ENCODE peak calls at places on chromosomes 16 and 17, in eight cellular contexts. One of them, this sample, is unnamed.

GRCh38 chr16:28935333-28935732 is 3.6 kb downstream of the CD19 start:
- DNase-seq in IMR-90: no peak
- DNase-seq in adrenal gland: no peak
- DNase-seq in body of pancreas: no peak
- DNase-seq in ovary: no peak
- DNase-seq in stomach: no peak
- DNase-seq in tibial nerve: no peak
- DNase-seq in heart left ventricle: no peak
- DNase-seq in this sample: no peak

GRCh38 chr16:12681653-12682052 is 122.0 kb downstream of the CPPED1 start:
- DNase-seq in IMR-90: no peak
- DNase-seq in adrenal gland: no peak
- DNase-seq in body of pancreas: no peak
- DNase-seq in ovary: peak
- DNase-seq in stomach: no peak
- DNase-seq in tibial nerve: no peak
- DNase-seq in heart left ventricle: no peak
- DNase-seq in this sample: no peak

GRCh38 chr17:45835481-45835880 is 9.2 kb upstream of the SPPL2C start:
- DNase-seq in IMR-90: no peak
- DNase-seq in adrenal gland: no peak
- DNase-seq in body of pancreas: no peak
- DNase-seq in ovary: no peak
- DNase-seq in stomach: no peak
- DNase-seq in tibial nerve: no peak
- DNase-seq in heart left ventricle: no peak
- DNase-seq in this sample: no peak

GRCh38 chr17:48804936-48805411 is 12.1 kb downstream of the TTLL6 start:
- DNase-seq in IMR-90: peak
- DNase-seq in adrenal gland: peak
- DNase-seq in body of pancreas: peak
- DNase-seq in ovary: peak
- DNase-seq in stomach: peak
- DNase-seq in tibial nerve: no peak
- DNase-seq in heart left ventricle: no peak
- DNase-seq in this sample: no peak

GRCh38 chr17:71850792-71851191 is 270.0 kb upstream of the SOX9 start:
- DNase-seq in IMR-90: no peak
- DNase-seq in adrenal gland: no peak
- DNase-seq in body of pancreas: no peak
- DNase-seq in ovary: no peak
- DNase-seq in stomach: no peak
- DNase-seq in tibial nerve: no peak
- DNase-seq in heart left ventricle: no peak
- DNase-seq in this sample: no peak

GRCh38 chr16:23060458-23061320 is 88.6 kb downstream of the USP31 start:
- DNase-seq in IMR-90: peak
- DNase-seq in adrenal gland: peak
- DNase-seq in body of pancreas: peak
- DNase-seq in ovary: peak
- DNase-seq in stomach: peak
- DNase-seq in tibial nerve: peak
- DNase-seq in heart left ventricle: peak
- DNase-seq in this sample: peak

GRCh38 chr16:48918520-48919258 is 308.7 kb upstream of the N4BP1 start:
- DNase-seq in IMR-90: no peak
- DNase-seq in adrenal gland: no peak
- DNase-seq in body of pancreas: no peak
- DNase-seq in ovary: no peak
- DNase-seq in stomach: no peak
- DNase-seq in tibial nerve: no peak
- DNase-seq in heart left ventricle: no peak
- DNase-seq in this sample: no peak

GRCh38 chr17:58373003-58373402 is 21.0 kb upstream of the SUPT4H1 start:
- DNase-seq in IMR-90: no peak
- DNase-seq in adrenal gland: no peak
- DNase-seq in body of pancreas: no peak
- DNase-seq in ovary: no peak
- DNase-seq in stomach: no peak
- DNase-seq in tibial nerve: no peak
- DNase-seq in heart left ventricle: no peak
- DNase-seq in this sample: no peak

GRCh38 chr17:38339891-38340290 is 3.9 kb downstream of the GPR179 start:
- DNase-seq in IMR-90: peak
- DNase-seq in adrenal gland: no peak
- DNase-seq in body of pancreas: no peak
- DNase-seq in ovary: no peak
- DNase-seq in stomach: no peak
- DNase-seq in tibial nerve: no peak
- DNase-seq in heart left ventricle: no peak
- DNase-seq in this sample: no peak

GRCh38 chr16:78503501-78504110 is 404.2 kb downstream of the WWOX start:
- DNase-seq in IMR-90: peak
- DNase-seq in adrenal gland: peak
- DNase-seq in body of pancreas: peak
- DNase-seq in ovary: peak
- DNase-seq in stomach: peak
- DNase-seq in tibial nerve: peak
- DNase-seq in heart left ventricle: no peak
- DNase-seq in this sample: peak

GRCh38 chr17:53142890-53143289 is 679.8 kb upstream of the KIF2B start:
- DNase-seq in IMR-90: no peak
- DNase-seq in adrenal gland: no peak
- DNase-seq in body of pancreas: no peak
- DNase-seq in ovary: no peak
- DNase-seq in stomach: no peak
- DNase-seq in tibial nerve: no peak
- DNase-seq in heart left ventricle: no peak
- DNase-seq in this sample: no peak

GRCh38 chr16:11010576-11011221 is 66.3 kb downstream of the CLEC16A start:
- DNase-seq in IMR-90: no peak
- DNase-seq in adrenal gland: peak
- DNase-seq in body of pancreas: no peak
- DNase-seq in ovary: no peak
- DNase-seq in stomach: no peak
- DNase-seq in tibial nerve: peak
- DNase-seq in heart left ventricle: peak
- DNase-seq in this sample: peak

GRCh38 chr17:8300629-8301242 is 5.5 kb upstream of the SLC25A35 start:
- DNase-seq in IMR-90: peak
- DNase-seq in adrenal gland: peak
- DNase-seq in body of pancreas: peak
- DNase-seq in ovary: peak
- DNase-seq in stomach: peak
- DNase-seq in tibial nerve: no peak
- DNase-seq in heart left ventricle: no peak
- DNase-seq in this sample: peak

GRCh38 chr16:3610698-3611144 is 685 bp downstream of the SLX4 start:
- DNase-seq in IMR-90: no peak
- DNase-seq in adrenal gland: no peak
- DNase-seq in body of pancreas: no peak
- DNase-seq in ovary: no peak
- DNase-seq in stomach: no peak
- DNase-seq in tibial nerve: no peak
- DNase-seq in heart left ventricle: no peak
- DNase-seq in this sample: no peak

GRCh38 chr17:57862990-57863667 is 13.3 kb upstream of the MRPS23 start:
- DNase-seq in IMR-90: no peak
- DNase-seq in adrenal gland: peak
- DNase-seq in body of pancreas: peak
- DNase-seq in ovary: no peak
- DNase-seq in stomach: no peak
- DNase-seq in tibial nerve: no peak
- DNase-seq in heart left ventricle: no peak
- DNase-seq in this sample: no peak

GRCh38 chr16:66342294-66342900 is 24.1 kb upstream of the CDH5 start:
- DNase-seq in IMR-90: no peak
- DNase-seq in adrenal gland: no peak
- DNase-seq in body of pancreas: no peak
- DNase-seq in ovary: no peak
- DNase-seq in stomach: no peak
- DNase-seq in tibial nerve: no peak
- DNase-seq in heart left ventricle: no peak
- DNase-seq in this sample: no peak

GRCh38 chr17:67492251-67492740 is 115.2 kb downstream of the PITPNC1 start:
- DNase-seq in IMR-90: no peak
- DNase-seq in adrenal gland: no peak
- DNase-seq in body of pancreas: no peak
- DNase-seq in ovary: no peak
- DNase-seq in stomach: no peak
- DNase-seq in tibial nerve: no peak
- DNase-seq in heart left ventricle: no peak
- DNase-seq in this sample: no peak

GRCh38 chr17:61017317-61018001 is 339.8 kb downstream of the BCAS3 start:
- DNase-seq in IMR-90: no peak
- DNase-seq in adrenal gland: no peak
- DNase-seq in body of pancreas: no peak
- DNase-seq in ovary: no peak
- DNase-seq in stomach: no peak
- DNase-seq in tibial nerve: no peak
- DNase-seq in heart left ventricle: no peak
- DNase-seq in this sample: no peak

GRCh38 chr16:21253470-21253869 is 20.0 kb downstream of the ANKS4B start:
- DNase-seq in IMR-90: no peak
- DNase-seq in adrenal gland: no peak
- DNase-seq in body of pancreas: no peak
- DNase-seq in ovary: no peak
- DNase-seq in stomach: no peak
- DNase-seq in tibial nerve: no peak
- DNase-seq in heart left ventricle: no peak
- DNase-seq in this sample: no peak

GRCh38 chr16:83936581-83937165 is 16.4 kb upstream of the OSGIN1 start:
- DNase-seq in IMR-90: no peak
- DNase-seq in adrenal gland: no peak
- DNase-seq in body of pancreas: no peak
- DNase-seq in ovary: no peak
- DNase-seq in stomach: no peak
- DNase-seq in tibial nerve: no peak
- DNase-seq in heart left ventricle: no peak
- DNase-seq in this sample: no peak
- H3K27ac ChIP-seq in IMR-90: no peak
- H3K27ac ChIP-seq in adrenal gland: no peak
- H3K27ac ChIP-seq in body of pancreas: no peak
- H3K27ac ChIP-seq in ovary: no peak
- H3K27ac ChIP-seq in stomach: no peak
- H3K27ac ChIP-seq in tibial nerve: no peak
- H3K27ac ChIP-seq in heart left ventricle: no peak
- H3K27ac ChIP-seq in this sample: no peak

DNA sequence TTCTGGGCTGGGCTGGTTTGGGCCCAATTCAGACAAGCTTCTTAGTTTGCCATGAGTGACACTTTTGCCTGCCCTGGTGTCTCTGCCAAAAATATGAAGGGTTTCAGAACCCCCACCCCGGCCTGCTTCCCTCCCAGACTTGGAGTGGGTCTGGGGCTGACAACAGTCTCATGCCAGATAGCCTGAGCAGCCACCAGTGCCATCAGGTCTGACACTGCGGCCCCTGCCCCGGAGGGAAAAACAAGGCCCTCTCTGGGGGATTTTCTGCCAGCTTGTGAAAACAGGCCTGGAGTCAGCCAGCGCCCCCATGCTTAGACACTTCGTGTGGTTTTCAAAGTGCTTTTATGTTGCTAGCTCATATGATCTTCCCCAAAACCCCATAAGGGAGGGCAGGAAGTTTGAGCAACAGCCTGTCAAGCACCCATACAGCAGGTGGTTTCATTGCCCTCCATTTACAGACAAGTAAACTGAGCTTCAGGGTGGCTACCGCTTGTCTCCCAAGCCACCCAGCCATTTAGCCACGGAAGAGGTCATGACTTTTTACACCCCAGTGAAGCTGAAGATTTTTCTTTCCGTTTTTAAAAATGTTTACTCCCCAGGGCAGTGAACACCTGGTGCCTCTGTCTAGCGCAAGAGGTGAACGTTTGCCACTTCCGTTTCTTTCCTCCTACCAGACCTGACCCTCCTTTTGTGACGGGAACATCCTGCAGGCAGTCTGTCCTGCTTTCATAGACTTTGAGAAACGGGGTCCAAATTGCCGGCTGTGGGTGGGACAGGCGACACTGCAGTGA is 300.6 kb downstream of the SEC14L1 start:
- DNase-seq in IMR-90: no peak
- DNase-seq in adrenal gland: no peak
- DNase-seq in body of pancreas: no peak
- DNase-seq in ovary: no peak
- DNase-seq in stomach: no peak
- DNase-seq in tibial nerve: no peak
- DNase-seq in heart left ventricle: no peak
- DNase-seq in this sample: no peak
- TF ChIP-seq POLR2A in IMR-90: no peak
- TF ChIP-seq POLR2A in adrenal gland: no peak
- TF ChIP-seq POLR2A in body of pancreas: no peak
- TF ChIP-seq POLR2A in ovary: no peak
- TF ChIP-seq POLR2A in stomach: no peak
- TF ChIP-seq POLR2A in tibial nerve: no peak
- TF ChIP-seq POLR2A in heart left ventricle: no peak
- TF ChIP-seq POLR2A in this sample: no peak

DNA sequence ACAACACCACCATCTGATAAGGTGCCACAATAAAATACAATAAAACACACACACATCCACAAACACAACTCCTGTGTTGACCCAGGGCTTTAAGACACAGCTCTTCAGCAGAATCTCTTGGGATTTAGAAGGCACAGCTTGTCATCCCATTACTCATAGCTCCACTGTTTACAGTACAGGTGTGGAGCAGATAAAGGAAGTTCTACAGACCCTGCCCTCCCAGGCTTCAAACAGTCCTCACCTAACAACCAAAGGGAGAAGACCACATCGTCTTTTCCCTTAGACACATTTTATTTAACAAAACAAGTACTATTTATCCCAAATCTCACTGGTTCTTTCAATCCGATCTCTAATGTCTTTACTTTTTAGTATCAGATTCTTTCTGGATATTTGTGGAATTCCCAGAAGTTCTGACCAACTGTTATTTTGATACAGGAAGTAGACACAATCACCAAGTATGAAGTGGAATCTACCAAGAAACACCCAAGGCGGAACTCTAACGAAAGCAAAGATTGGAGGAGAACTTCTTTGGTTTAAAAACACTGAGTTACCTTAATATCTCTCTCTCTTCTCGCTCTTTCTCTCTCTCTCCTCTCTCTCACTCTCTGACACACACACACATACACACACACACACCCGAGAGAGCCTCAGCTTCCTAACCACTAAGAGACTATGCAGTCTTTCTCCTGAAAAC is 46.1 kb downstream of the CYTH1 start:
- DNase-seq in IMR-90: no peak
- DNase-seq in adrenal gland: no peak
- DNase-seq in body of pancreas: peak
- DNase-seq in ovary: no peak
- DNase-seq in stomach: no peak
- DNase-seq in tibial nerve: no peak
- DNase-seq in heart left ventricle: no peak
- DNase-seq in this sample: no peak
- H3K4me3 ChIP-seq in IMR-90: no peak
- H3K4me3 ChIP-seq in adrenal gland: no peak
- H3K4me3 ChIP-seq in body of pancreas: peak
- H3K4me3 ChIP-seq in ovary: peak
- H3K4me3 ChIP-seq in stomach: peak
- H3K4me3 ChIP-seq in tibial nerve: peak
- H3K4me3 ChIP-seq in heart left ventricle: peak
- H3K4me3 ChIP-seq in this sample: peak

GRCh38 chr16:67457611-67458010 is 23.3 kb downstream of the ATP6V0D1 start:
- DNase-seq in IMR-90: no peak
- DNase-seq in adrenal gland: no peak
- DNase-seq in body of pancreas: no peak
- DNase-seq in ovary: no peak
- DNase-seq in stomach: no peak
- DNase-seq in tibial nerve: no peak
- DNase-seq in heart left ventricle: no peak
- DNase-seq in this sample: no peak
- H3K27ac ChIP-seq in IMR-90: no peak
- H3K27ac ChIP-seq in adrenal gland: no peak
- H3K27ac ChIP-seq in body of pancreas: peak
- H3K27ac ChIP-seq in ovary: peak
- H3K27ac ChIP-seq in stomach: peak
- H3K27ac ChIP-seq in tibial nerve: no peak
- H3K27ac ChIP-seq in heart left ventricle: peak
- H3K27ac ChIP-seq in this sample: peak

This sample was measured in gastrocnemius medialis.